ENCODE peak calls at places on chromosomes 13 and 19, in four cellular contexts. F is Peyer's patch, O is heart left ventricle, W is adrenal gland. H is an unnamed sample.

GRCh38 chr13:114019367-114019766 is 45.5 kb upstream of the C13orf46 start:
- DNase-seq in O (no peak), F (no peak), W (no peak), H (peak; percentile 63)

GRCh38 chr19:47476438-47476972 is 4.8 kb upstream of the SLC8A2 start:
- DNase-seq in F (no peak), O (no peak), W (no peak), H (no peak)

GRCh38 chr19:6590458-6591319 is at the start of gene CD70:
- DNase-seq in W (no peak), O (peak; percentile 67), F (peak; percentile 50), H (no peak)

GRCh38 chr19:45355402-45355801 is 14.9 kb downstream of the KLC3 start:
- DNase-seq in O (no peak), W (no peak), F (no peak), H (no peak)

GRCh38 chr19:10593820-10594637 is 6.9 kb upstream of the AP1M2 start:
- DNase-seq in O (no peak), W (peak; percentile 65), F (peak; percentile 71), H (peak; percentile 92)

GRCh38 chr13:27971776-27972618 is 2.9 kb upstream of the CDX2 start:
- DNase-seq in W (no peak), O (no peak), F (no peak), H (no peak)

GRCh38 chr19:9013988-9014387 is 3.8 kb upstream of the MUC16 start:
- DNase-seq in W (no peak), O (no peak), F (no peak), H (no peak)

GRCh38 chr19:5690125-5690954 is at the start of gene RPL36:
- DNase-seq in O (peak; percentile 99), W (peak; percentile 99), F (peak; percentile 96), H (peak; percentile 97)

GRCh38 chr19:50365434-50366306 is at the start of gene NAPSA:
- DNase-seq in W (no peak), O (no peak), F (peak; percentile 52), H (no peak)

GRCh38 chr19:46303702-46304397 is 7.0 kb downstream of the HIF3A start:
- DNase-seq in F (no peak), W (peak; percentile 66), O (peak; percentile 67), H (peak; percentile 89)

GRCh38 chr13:44271915-44272341 is 101.7 kb upstream of the SERP2 start:
- DNase-seq in F (no peak), W (no peak), O (no peak), H (no peak)

GRCh38 chr13:30832845-30833332 is 73.2 kb upstream of the MEDAG start:
- DNase-seq in W (peak; percentile 87), F (no peak), O (peak; percentile 72), H (peak; percentile 85)

GRCh38 chr19:55013596-55013995 is 24.5 kb downstream of the GP6 start:
- DNase-seq in O (no peak), F (no peak), W (no peak), H (no peak)

GRCh38 chr19:55012294-55012693 is 25.8 kb downstream of the GP6 start:
- DNase-seq in W (no peak), F (no peak), O (no peak), H (no peak)

GRCh38 chr19:55016017-55016416 is 22.0 kb downstream of the GP6 start:
- DNase-seq in W (no peak), F (no peak), O (no peak), H (no peak)

GRCh38 chr19:55015126-55015525 is 22.9 kb downstream of the GP6 start:
- DNase-seq in F (no peak), W (no peak), O (no peak), H (no peak)

DNA sequence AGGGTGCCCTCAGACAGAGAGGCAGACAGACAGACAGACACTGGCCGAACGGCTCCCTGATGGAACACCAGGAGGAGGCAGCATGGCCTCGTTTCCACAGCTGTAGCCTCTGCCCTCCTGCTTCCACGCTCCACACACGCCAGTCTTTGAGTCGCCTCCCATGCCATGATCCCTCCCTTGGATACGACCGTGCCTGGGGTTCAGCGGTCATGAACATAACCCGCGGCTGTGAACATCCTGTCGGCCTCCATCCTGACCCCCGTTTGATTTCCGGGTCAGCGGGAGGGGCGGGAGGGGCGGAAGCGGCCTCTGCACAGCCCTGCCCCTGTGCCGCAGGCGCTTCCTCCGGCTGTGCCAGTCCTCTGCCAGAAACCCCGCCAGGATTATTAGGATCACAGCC is 23.4 kb downstream of the GP6 start:
- DNase-seq in O (no peak), W (peak; percentile 57), F (no peak), H (no peak)
- TF ChIP-seq POLR2A in O (no peak), W (no peak), F (no peak), H (no peak)

DNA sequence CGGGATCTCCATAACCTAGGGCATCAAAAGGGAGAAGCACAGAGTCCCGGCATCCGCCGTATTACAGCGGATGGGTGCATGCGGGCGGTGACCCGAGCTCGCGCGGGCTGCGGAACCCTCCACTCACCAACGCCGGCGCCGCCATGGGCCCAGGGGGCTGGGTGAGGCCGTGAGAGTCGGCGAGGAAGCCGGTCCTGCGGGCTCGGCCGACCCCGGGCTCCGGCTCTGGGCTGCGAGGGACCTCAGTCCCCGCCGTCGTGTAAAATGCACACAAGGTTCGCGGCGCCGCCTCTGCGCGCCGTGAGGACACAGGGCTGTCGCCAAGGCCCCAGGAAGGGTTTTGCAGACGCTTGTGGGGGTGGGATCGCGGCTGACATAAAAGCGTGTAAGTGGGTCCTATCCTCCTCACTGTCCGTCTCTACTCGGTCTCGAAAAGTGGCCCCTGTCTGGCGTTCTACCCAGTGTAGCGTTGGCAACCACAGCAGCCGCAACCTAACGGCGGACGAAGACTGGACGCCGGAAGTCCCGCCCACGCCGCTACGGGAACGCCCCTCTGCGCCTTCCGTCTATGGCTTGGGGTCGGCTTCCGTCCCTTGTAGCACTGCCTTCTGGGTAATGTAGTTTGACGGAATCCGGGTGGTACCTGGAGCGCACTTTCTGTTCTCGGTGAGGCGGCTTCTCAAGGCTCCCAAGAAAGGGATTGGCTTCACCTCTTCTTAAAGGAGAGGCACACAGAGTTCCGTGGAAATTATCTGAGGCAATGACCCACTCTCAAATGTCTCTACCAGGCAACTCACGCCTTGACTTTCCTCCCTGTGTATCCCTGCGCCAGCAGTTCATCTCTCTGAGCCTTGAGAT is at the start of gene ZNF599:
- DNase-seq in O (peak; percentile 95), W (peak; percentile 85), F (peak; percentile 87), H (peak; percentile 95)
- H3K4me3 ChIP-seq in O (peak within 1 kb of the TSS; percentile 95), W (peak within 1 kb of the TSS; percentile 63), F (peak within 1 kb of the TSS; percentile 89), H (peak within 1 kb of the TSS; percentile 87)

GRCh38 chr13:110774490-110774889 is 61.0 kb downstream of the ING1 start:
- DNase-seq in W (no peak), F (no peak), O (no peak), H (no peak)

GRCh38 chr13:110774051-110774450 is 60.6 kb downstream of the ING1 start:
- DNase-seq in O (no peak), W (no peak), F (no peak), H (no peak)

GRCh38 chr13:110772091-110772984 is 58.8 kb downstream of the ING1 start:
- DNase-seq in W (no peak), F (no peak), O (no peak), H (no peak)

GRCh38 chr13:110775576-110775975 is 62.1 kb downstream of the ING1 start:
- DNase-seq in O (no peak), F (no peak), W (no peak), H (no peak)

DNA sequence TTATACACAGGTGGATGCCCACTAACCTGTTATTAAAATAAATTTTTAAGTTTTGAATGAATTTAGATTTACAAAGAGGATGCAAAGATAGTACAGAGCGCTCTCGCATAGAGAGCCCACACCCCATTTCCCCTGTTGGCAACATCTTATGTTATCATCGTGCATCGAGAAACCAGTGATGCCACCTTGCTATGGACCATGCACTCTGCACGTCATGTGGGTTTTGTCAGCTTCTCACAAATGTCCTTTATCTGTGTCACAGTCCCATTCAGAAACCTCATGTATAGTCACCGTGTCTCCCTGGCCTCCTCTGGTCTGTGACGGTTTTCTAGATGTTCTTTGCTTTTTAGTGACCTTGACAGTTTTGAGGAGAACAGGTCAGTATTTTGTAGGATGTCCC is 60.0 kb downstream of the ING1 start:
- DNase-seq in O (no peak), W (no peak), F (no peak), H (no peak)
- TF ChIP-seq CTCF in O (no peak), W (no peak), F (no peak), H (no peak)

GRCh38 chr19:48934837-48935236 is 1.3 kb downstream of the DHDH start:
- DNase-seq in F (no peak), O (no peak), W (no peak), H (no peak)

GRCh38 chr19:48938256-48938655 is 4.8 kb downstream of the DHDH start:
- DNase-seq in O (no peak), F (no peak), W (no peak), H (no peak)

GRCh38 chr19:48935864-48936263 is 2.4 kb downstream of the DHDH start:
- DNase-seq in O (no peak), W (no peak), F (no peak), H (no peak)

GRCh38 chr19:48928164-48929005 is 5.1 kb upstream of the DHDH start:
- DNase-seq in W (no peak), O (no peak), F (no peak), H (no peak)

DNA sequence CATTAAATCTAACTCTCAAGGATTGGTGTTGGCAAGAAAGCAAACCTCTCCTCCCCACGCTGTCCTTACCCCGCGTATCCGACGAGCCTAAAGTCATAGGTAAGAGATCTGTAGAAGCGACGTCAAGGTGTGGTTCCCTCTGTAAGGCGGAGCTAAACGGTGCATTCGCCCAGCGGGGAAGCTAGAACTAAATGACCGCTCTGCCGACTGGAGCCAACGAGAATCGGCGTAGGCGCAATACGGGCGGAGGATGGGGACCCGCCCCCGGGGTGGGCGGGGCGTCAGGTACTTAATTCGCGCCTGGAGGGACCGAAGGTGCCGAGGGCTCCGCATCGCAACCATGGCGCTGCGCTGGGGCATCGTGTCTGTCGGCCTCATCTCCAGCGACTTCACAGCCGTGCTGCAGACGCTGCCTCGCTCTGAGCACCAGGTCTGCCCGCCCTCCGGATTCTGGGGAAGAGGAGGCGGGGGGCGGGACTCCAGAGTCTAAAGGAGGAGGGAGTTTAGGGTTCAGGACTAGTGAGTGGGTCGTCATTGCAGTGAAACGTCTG is at the start of gene DHDH:
- DNase-seq in F (peak; percentile 77), W (peak; percentile 54), O (peak; percentile 85), H (peak; percentile 86)
- TF ChIP-seq POLR2A in F (peak; percentile 88), W (no peak), O (no peak), H (no peak)

GRCh38 chr13:94414141-94414540 is 65.3 kb downstream of the DCT start:
- DNase-seq in O (no peak), F (no peak), W (no peak), H (no peak)
- H3K4me3 ChIP-seq in O (no peak overlapping the region), F (no peak overlapping the region), W (no peak overlapping the region), H (no peak overlapping the region)

GRCh38 chr19:588093-588742 is 1.5 kb upstream of the HCN2 start:
- DNase-seq in W (peak; percentile 90), F (peak; percentile 37), O (peak; percentile 85), H (peak; percentile 88)
- TF ChIP-seq CTCF in W (peak; percentile 20), F (no peak), O (peak; percentile 58), H (peak; percentile 39)

GRCh38 chr19:927044-927706 is 1.3 kb downstream of the ARID3A start:
- DNase-seq in O (peak; percentile 85), F (peak; percentile 48), W (peak; percentile 71), H (no peak)
- TF ChIP-seq POLR2A in O (no peak), F (no peak), W (no peak), H (no peak)

GRCh38 chr13:46126552-46127171 is 21.8 kb upstream of the CPB2 start:
- DNase-seq in W (peak; percentile 81), O (peak; percentile 68), F (peak; percentile 63), H (peak; percentile 87)

GRCh38 chr13:46126074-46126473 is 21.2 kb upstream of the CPB2 start:
- DNase-seq in W (no peak), F (no peak), O (no peak), H (no peak)

GRCh38 chr13:46124967-46125933 is 20.4 kb upstream of the CPB2 start:
- DNase-seq in W (no peak), F (no peak), O (no peak), H (no peak)

GRCh38 chr13:46122304-46122703 is 17.5 kb upstream of the CPB2 start:
- DNase-seq in O (no peak), F (no peak), W (no peak), H (no peak)

GRCh38 chr13:46124531-46124966 is 19.7 kb upstream of the CPB2 start:
- DNase-seq in O (no peak), F (no peak), W (no peak), H (no peak)
- H3K4me3 ChIP-seq in O (no peak overlapping the region), F (no peak overlapping the region), W (no peak overlapping the region), H (no peak overlapping the region)

H was measured in testis.